ENCODE peak calls at places on chromosomes 6 and 20, in six cellular contexts. X is HFFc6, G is KG1, M is GM12878, K is T-cell, B is ovary. S is an unnamed sample.

GRCh38 chr6:112199001-112199403 is 55.4 kb downstream of the LAMA4 start:
- DNase-seq in B (no peak), M (no peak), G (no peak), K (no peak), X (no peak), S (no peak)

GRCh38 chr6:155828989-155829388 is 373.4 kb upstream of the NOX3 start:
- DNase-seq in G (no peak), M (no peak), X (no peak), B (no peak), K (no peak), S (no peak)

GRCh38 chr6:72953901-72954494 is 271.3 kb downstream of the KHDC1L start:
- DNase-seq in M (no peak), B (no peak), G (no peak), X (no peak), K (no peak), S (no peak)

GRCh38 chr6:152552616-152553209 is 84.4 kb downstream of the SYNE1 start:
- DNase-seq in K (no peak), M (peak; percentile 11), B (peak; percentile 79), G (peak; percentile 15), X (peak; percentile 40), S (peak; percentile 85)

GRCh38 chr6:109304284-109305015 is 77.8 kb downstream of the CD164 start:
- DNase-seq in K (no peak), M (no peak), X (no peak), G (peak; percentile 47), B (no peak), S (no peak)

GRCh38 chr6:25601797-25602679 is 50.0 kb upstream of the SCGN start:
- DNase-seq in G (peak; percentile 12), X (peak; percentile 40), K (no peak), B (no peak), M (no peak), S (peak; percentile 52)

GRCh38 chr20:3970016-3970415 is 45.3 kb downstream of the RNF24 start:
- DNase-seq in B (no peak), K (no peak), X (no peak), G (no peak), M (no peak), S (no peak)

GRCh38 chr6:7144810-7145209 is 37.0 kb downstream of the RREB1 start:
- DNase-seq in M (no peak), K (no peak), B (no peak), X (no peak), G (no peak), S (no peak)

GRCh38 chr20:59269396-59270025 is 30.9 kb upstream of the EDN3 start:
- DNase-seq in M (no peak), K (no peak), B (no peak), G (no peak), X (no peak), S (no peak)

GRCh38 chr6:129486333-129486732 is 223.6 kb downstream of the ARHGAP18 start:
- DNase-seq in M (no peak), X (no peak), G (no peak), K (no peak), B (no peak), S (no peak)